ENCODE peak calls at places on chromosomes 4 and X, in eight cellular contexts. Y, P, N, A, D, O, K and T are unnamed samples.

GRCh38 chrX:63128509-63128908 is 222.6 kb downstream of the SPIN4 start:
- DNase-seq in N (peak), Y (peak), O (no peak), A (peak), P (no peak), K (no peak), D (peak), T (no peak)

GRCh38 chrX:19535481-19535880 is 20.2 kb upstream of the MAP3K15 start:
- DNase-seq in K (no peak), Y (no peak), P (no peak), O (peak), D (no peak), N (peak), A (peak), T (no peak)

GRCh38 chr4:14871676-14872430 is 130.4 kb upstream of the CPEB2 start:
- DNase-seq in K (no peak), A (no peak), N (peak), P (no peak), D (peak), Y (peak), O (no peak), T (no peak)

GRCh38 chr4:158209825-158210807 is at the start of gene TMEM144:
- DNase-seq in P (peak), N (peak), D (peak), K (peak), O (peak), Y (peak), A (peak), T (peak)

GRCh38 chr4:31094474-31094873 is 374.3 kb downstream of the PCDH7 start:
- DNase-seq in O (peak), A (no peak), D (no peak), P (no peak), N (no peak), K (no peak), Y (no peak), T (no peak)

GRCh38 chrX:119986203-119986602 is 42.7 kb upstream of the NKAP start:
- DNase-seq in O (no peak), D (no peak), N (no peak), P (no peak), Y (no peak), K (no peak), A (no peak), T (no peak)

GRCh38 chr4:160129439-160129838 is 1026.6 kb downstream of the RAPGEF2 start:
- DNase-seq in A (peak), P (no peak), O (peak), Y (no peak), D (no peak), K (no peak), N (no peak), T (no peak)

GRCh38 chr4:82785248-82786003 is 13.2 kb downstream of the SCD5 start:
- DNase-seq in P (no peak), D (no peak), K (peak), O (peak), N (peak), A (peak), Y (no peak), T (no peak)

GRCh38 chrX:48736303-48736702 is 25.2 kb upstream of the GLOD5 start:
- DNase-seq in N (no peak), D (no peak), Y (no peak), P (no peak), K (no peak), O (no peak), A (no peak), T (no peak)

GRCh38 chr4:137531951-137532868 is at the start of gene PCDH18:
- DNase-seq in Y (peak), K (peak), A (peak), P (peak), O (peak), N (no peak), D (no peak), T (peak)

GRCh38 chr4:101102114-101102752 is 245.1 kb downstream of the PPP3CA start:
- DNase-seq in O (no peak), P (no peak), Y (no peak), A (peak), N (peak), D (no peak), K (peak), T (peak)

GRCh38 chrX:27463187-27463586 is at the start of gene PPP4R3C:
- DNase-seq in P (no peak), Y (no peak), D (no peak), N (no peak), A (no peak), K (no peak), O (no peak), T (no peak)

GRCh38 chr4:72390409-72390808 is 178.6 kb downstream of the ADAMTS3 start:
- DNase-seq in O (no peak), P (no peak), Y (no peak), A (peak), K (no peak), N (no peak), D (no peak), T (no peak)

GRCh38 chr4:8331567-8331955 is 62.0 kb downstream of the HTRA3 start:
- DNase-seq in D (no peak), Y (no peak), N (no peak), K (no peak), O (no peak), A (no peak), P (no peak), T (peak)

GRCh38 chrX:68146054-68146453 is 287.2 kb downstream of the OPHN1 start:
- DNase-seq in D (peak), O (peak), P (no peak), A (peak), N (peak), Y (no peak), K (no peak), T (no peak)

GRCh38 chrX:49673394-49673793 is 22.4 kb downstream of the PAGE1 start:
- DNase-seq in K (no peak), D (no peak), N (no peak), O (no peak), P (no peak), Y (no peak), A (no peak), T (no peak)

GRCh38 chr4:64539234-64539849 is 130.1 kb upstream of the TECRL start:
- DNase-seq in D (peak), A (peak), O (peak), K (no peak), N (peak), P (peak), Y (peak), T (peak)

GRCh38 chr4:54384563-54384962 is 155.5 kb downstream of the PDGFRA start:
- DNase-seq in O (peak), N (peak), P (no peak), K (no peak), A (peak), D (no peak), Y (peak), T (no peak)

GRCh38 chr4:186020793-186021407 is 48.1 kb upstream of the TLR3 start:
- DNase-seq in N (no peak), O (no peak), D (no peak), Y (no peak), P (no peak), K (no peak), A (peak), T (no peak)

GRCh38 chr4:150323551-150324325 is 245.5 kb downstream of the DCLK2 start:
- DNase-seq in P (no peak), A (peak), K (no peak), Y (no peak), O (peak), D (no peak), N (no peak), T (no peak)

GRCh38 chrX:16445166-16445752 is 204.7 kb upstream of the S100G start:
- DNase-seq in P (no peak), N (peak), A (peak), D (peak), O (peak), K (no peak), Y (peak), T (peak)

GRCh38 chrX:10004832-10005475 is 37.8 kb downstream of the CLDN34 start:
- DNase-seq in D (no peak), Y (no peak), N (no peak), O (no peak), A (no peak), P (no peak), K (no peak), T (no peak)

GRCh38 chrX:41491267-41492004 is 44.3 kb downstream of the NYX start:
- DNase-seq in D (peak), P (no peak), A (peak), K (peak), Y (no peak), O (peak), N (peak), T (peak)

GRCh38 chr4:185031611-185032010 is 13.3 kb downstream of the HELT start:
- DNase-seq in O (no peak), P (no peak), K (no peak), A (no peak), Y (no peak), D (no peak), N (no peak), T (no peak)

GRCh38 chr4:133402616-133403015 is 253.5 kb downstream of the PCDH10 start:
- DNase-seq in K (no peak), D (no peak), P (no peak), N (no peak), Y (no peak), A (peak), O (peak), T (no peak)

GRCh38 chrX:103215768-103216085 is 819 bp downstream of the BEX4 start:
- DNase-seq in N (no peak), K (no peak), O (peak), A (no peak), Y (no peak), P (peak), D (peak), T (no peak)

GRCh38 chr4:40349561-40350198 is 14.5 kb downstream of the CHRNA9 start:
- DNase-seq in P (no peak), A (peak), Y (no peak), O (no peak), D (no peak), K (no peak), N (no peak), T (no peak)

GRCh38 chr4:8353912-8354453 is 84.4 kb downstream of the HTRA3 start:
- DNase-seq in K (no peak), A (no peak), D (no peak), P (no peak), Y (no peak), O (peak), N (no peak), T (no peak)

GRCh38 chr4:38601244-38601915 is 62.6 kb upstream of the KLF3 start:
- DNase-seq in K (no peak), O (peak), Y (no peak), A (peak), D (no peak), P (no peak), N (peak), T (no peak)

GRCh38 chrX:136954930-136955329 is 74.4 kb upstream of the RBMX start:
- DNase-seq in Y (no peak), A (peak), D (no peak), K (no peak), P (no peak), N (peak), O (peak), T (no peak)

GRCh38 chrX:154384284-154384892 is 5.3 kb downstream of the EMD start:
- DNase-seq in K (no peak), Y (no peak), N (no peak), D (no peak), O (peak), P (no peak), A (peak), T (no peak)

GRCh38 chrX:123859828-123860505 is at the start of gene XIAP:
- DNase-seq in N (peak), D (peak), O (peak), P (peak), A (peak), K (peak), Y (peak), T (peak)

GRCh38 chrX:3518870-3519269 is 172.4 kb upstream of the MXRA5 start:
- DNase-seq in K (peak), A (peak), O (peak), P (no peak), N (no peak), Y (no peak), D (no peak), T (peak)